ENCODE peak calls at places on chromosomes 5 and 9, in four cellular contexts. P, T, Y and W are unnamed samples.

GRCh38 chr9:119053070-119053469 is 316.2 kb downstream of the BRINP1 start:
- DNase-seq in Y (no peak), T (no peak), P (no peak), W (no peak)

GRCh38 chr9:111804636-111805035 is 9.9 kb upstream of the SHOC1 start:
- DNase-seq in Y (no peak), P (no peak), T (no peak), W (no peak)

GRCh38 chr9:125889122-125889523 is 141.9 kb downstream of the PBX3 start:
- DNase-seq in Y (no peak), T (no peak), P (peak), W (peak)

GRCh38 chr5:342501-343460 is 21.3 kb downstream of the AHRR start:
- DNase-seq in P (no peak), Y (peak), T (no peak), W (no peak)

GRCh38 chr5:129807162-129807814 is 59.4 kb downstream of the MINAR2 start:
- DNase-seq in Y (no peak), T (no peak), P (no peak), W (no peak)

GRCh38 chr5:128538249-128539037 is 398 bp upstream of the FBN2 start:
- DNase-seq in T (peak), Y (no peak), P (peak), W (no peak)

GRCh38 chr5:140840978-140841962 is at the start of gene PCDHA8:
- DNase-seq in Y (no peak), P (no peak), T (no peak), W (no peak)

GRCh38 chr5:132023258-132024116 is 12.0 kb upstream of the ACSL6 start:
- DNase-seq in P (no peak), Y (peak), T (no peak), W (no peak)

GRCh38 chr9:83343366-83343765 is 194.8 kb downstream of the FRMD3 start:
- DNase-seq in Y (no peak), P (no peak), T (no peak), W (no peak)

GRCh38 chr5:181261320-181262085 is 560 bp upstream of the TRIM52 start:
- DNase-seq in T (peak), Y (peak), P (peak), W (peak)

GRCh38 chr5:124952079-124952478 is 205.6 kb upstream of the ZNF608 start:
- DNase-seq in T (no peak), P (no peak), Y (no peak), W (no peak)

GRCh38 chr9:135799261-135799660 is 97.3 kb downstream of the KCNT1 start:
- DNase-seq in T (no peak), Y (no peak), P (no peak), W (no peak)

GRCh38 chr9:77589046-77589795 is 58.9 kb downstream of the GNA14 start:
- DNase-seq in Y (no peak), P (no peak), T (no peak), W (no peak)

GRCh38 chr5:112419596-112420110 is 576 bp upstream of the EPB41L4A start:
- DNase-seq in Y (peak), T (peak), P (peak), W (no peak)

GRCh38 chr5:138179277-138179857 is 455 bp downstream of the KIF20A start:
- DNase-seq in P (no peak), T (peak), Y (no peak), W (no peak)

GRCh38 chr9:7273575-7273974 is 515.8 kb downstream of the KDM4C start:
- DNase-seq in P (peak), Y (no peak), T (peak), W (no peak)

GRCh38 chr9:122923947-122924346 is 7.4 kb downstream of the ZBTB26 start:
- DNase-seq in T (no peak), P (no peak), Y (no peak), W (no peak)

GRCh38 chr5:160089549-160089948 is 29.7 kb downstream of the PWWP2A start:
- DNase-seq in T (no peak), P (no peak), Y (no peak), W (no peak)

GRCh38 chr9:129609486-129610192 is 11.3 kb downstream of the C9orf50 start:
- DNase-seq in T (no peak), Y (no peak), P (peak), W (peak)

GRCh38 chr9:71647094-71647591 is 121.2 kb downstream of the CEMIP2 start:
- DNase-seq in Y (peak), P (no peak), T (peak), W (no peak)

GRCh38 chr5:142296914-142297417 is 27.9 kb downstream of the SPRY4 start:
- DNase-seq in T (no peak), Y (no peak), P (no peak), W (no peak)

GRCh38 chr9:5448461-5448860 is 1.9 kb upstream of the CD274 start:
- DNase-seq in T (no peak), P (no peak), Y (no peak), W (no peak)

GRCh38 chr9:5450360-5451051 is at the start of gene CD274:
- DNase-seq in T (peak), Y (peak), P (peak), W (peak)

GRCh38 chr9:5448016-5448415 is 2.3 kb upstream of the CD274 start:
- DNase-seq in P (no peak), Y (no peak), T (no peak), W (no peak)

GRCh38 chr9:5447337-5447736 is 3.0 kb upstream of the CD274 start:
- DNase-seq in T (no peak), Y (no peak), P (no peak), W (no peak)

DNA sequence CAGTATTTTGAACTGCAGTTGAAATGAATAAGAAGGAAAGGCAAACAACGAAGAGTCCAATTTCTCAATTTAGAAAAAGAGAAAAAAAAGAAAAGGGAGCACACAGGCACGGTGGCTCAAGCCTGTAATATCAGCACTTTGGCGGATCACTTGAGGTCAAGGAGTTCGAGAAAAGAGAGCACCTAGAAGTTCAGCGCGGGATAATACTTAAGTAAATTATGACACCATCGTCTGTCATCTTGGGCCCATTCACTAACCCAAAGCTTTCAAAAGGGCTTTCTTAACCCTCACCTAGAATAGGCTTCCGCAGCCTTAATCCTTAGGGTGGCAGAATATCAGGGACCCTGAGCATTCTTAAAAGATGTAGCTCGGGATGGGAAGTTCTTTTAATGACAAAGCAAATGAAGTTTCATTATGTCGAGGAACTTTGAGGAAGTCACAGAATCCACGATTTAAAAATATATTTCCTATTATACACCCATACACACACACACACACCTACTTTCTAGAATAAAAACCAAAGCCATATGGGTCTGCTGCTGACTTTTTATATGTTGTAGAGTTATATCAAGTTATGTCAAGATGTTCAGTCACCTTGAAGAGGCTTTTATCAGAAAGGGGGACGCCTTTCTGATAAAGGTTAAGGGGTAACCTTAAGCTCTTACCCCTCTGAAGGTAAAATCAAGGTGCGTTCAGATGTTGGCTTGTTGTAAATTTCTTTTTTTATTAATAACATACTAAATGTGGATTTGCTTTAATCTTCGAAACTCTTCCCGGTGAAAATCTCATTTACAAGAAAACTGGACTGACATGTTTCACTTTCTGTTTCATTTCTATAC is 602 bp upstream of the CD274 start:
- DNase-seq in Y (no peak), P (no peak), T (no peak), W (no peak)
- H3K4me3 ChIP-seq in Y (peak), P (peak), T (peak), W (peak)

GRCh38 chr5:55232194-55232984 is 1.0 kb downstream of the CCNO start:
- DNase-seq in Y (no peak), T (no peak), P (peak), W (no peak)

GRCh38 chr5:55231029-55231475 is 2.4 kb downstream of the CCNO start:
- DNase-seq in P (no peak), Y (no peak), T (no peak), W (no peak)

GRCh38 chr5:55231476-55232193 is 1.8 kb downstream of the CCNO start:
- DNase-seq in P (peak), T (no peak), Y (no peak), W (no peak)

GRCh38 chr5:55227738-55228430 is 769 bp upstream of the MCIDAS start:
- DNase-seq in T (no peak), P (no peak), Y (no peak), W (no peak)

DNA sequence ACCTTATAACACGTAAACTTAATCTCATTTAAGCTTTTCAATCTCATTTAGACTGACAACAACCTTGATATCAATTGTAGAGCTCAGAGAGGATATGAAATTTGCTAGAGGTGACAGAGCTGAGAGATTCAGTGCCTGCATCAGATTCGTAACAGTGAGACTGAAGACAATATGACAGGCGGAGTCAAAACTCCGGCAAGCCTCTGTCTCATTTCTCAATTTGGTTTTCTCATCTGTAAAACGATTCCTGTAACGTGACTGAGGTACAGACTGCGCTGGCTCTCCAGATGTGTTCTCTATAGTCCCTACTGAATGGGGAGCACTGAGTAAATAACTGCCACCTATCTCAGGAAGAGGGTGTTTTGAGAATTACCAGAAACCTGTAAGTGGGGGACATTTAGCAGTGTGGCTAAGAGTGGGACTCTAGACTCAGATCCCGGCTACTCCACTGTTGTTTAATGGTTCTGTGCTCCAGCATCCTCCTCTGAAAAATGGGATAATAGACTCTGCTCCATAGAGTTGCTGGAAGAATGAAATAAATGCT is 3.0 kb upstream of the MCIDAS start:
- DNase-seq in T (no peak), P (no peak), Y (no peak), W (no peak)
- H3K4me3 ChIP-seq in T (no peak), P (no peak), Y (no peak), W (no peak)

DNA sequence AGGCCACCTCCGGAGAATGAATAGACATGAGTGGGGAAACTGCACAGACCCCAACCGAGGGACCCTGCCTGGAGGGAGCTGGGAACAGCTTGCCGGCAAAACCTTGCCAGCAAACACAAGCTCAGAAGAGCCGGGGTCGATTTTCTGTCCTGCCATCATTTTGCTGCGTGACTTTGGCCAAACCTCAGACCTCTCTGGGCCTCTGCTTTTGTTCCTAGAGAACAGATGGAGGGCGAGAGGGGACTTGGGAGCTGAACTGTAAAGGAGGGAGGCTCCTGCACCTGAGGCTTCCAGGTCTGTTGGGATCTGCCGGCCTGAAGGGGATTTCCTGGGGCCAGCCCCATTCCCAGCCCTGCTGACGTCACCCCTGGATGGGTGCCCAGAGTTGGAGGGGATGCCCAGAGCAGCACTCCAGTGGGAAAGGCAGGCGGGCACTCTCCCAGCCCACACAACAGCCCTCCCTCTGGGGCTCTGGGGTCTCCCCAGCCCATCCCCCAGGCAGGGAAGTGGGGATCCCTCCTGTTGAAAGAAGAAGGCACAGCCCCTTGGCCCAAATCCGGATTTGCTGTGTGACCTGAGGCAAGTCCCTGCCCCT is 40.4 kb upstream of the SYNPO start:
- DNase-seq in P (no peak), Y (peak), T (peak), W (no peak)
- H3K4me3 ChIP-seq in P (no peak), Y (no peak), T (no peak), W (no peak)

GRCh38 chr9:35179347-35180271 is 17.8 kb downstream of the UNC13B start:
- DNase-seq in Y (no peak), P (no peak), T (no peak), W (no peak)
- H3K4me3 ChIP-seq in Y (no peak), P (no peak), T (no peak), W (no peak)

GRCh38 chr5:173688708-173689107 is 72.3 kb upstream of the BOD1 start:
- DNase-seq in Y (no peak), T (no peak), P (no peak), W (no peak)
- H3K4me3 ChIP-seq in Y (no peak), T (no peak), P (no peak), W (no peak)

DNA sequence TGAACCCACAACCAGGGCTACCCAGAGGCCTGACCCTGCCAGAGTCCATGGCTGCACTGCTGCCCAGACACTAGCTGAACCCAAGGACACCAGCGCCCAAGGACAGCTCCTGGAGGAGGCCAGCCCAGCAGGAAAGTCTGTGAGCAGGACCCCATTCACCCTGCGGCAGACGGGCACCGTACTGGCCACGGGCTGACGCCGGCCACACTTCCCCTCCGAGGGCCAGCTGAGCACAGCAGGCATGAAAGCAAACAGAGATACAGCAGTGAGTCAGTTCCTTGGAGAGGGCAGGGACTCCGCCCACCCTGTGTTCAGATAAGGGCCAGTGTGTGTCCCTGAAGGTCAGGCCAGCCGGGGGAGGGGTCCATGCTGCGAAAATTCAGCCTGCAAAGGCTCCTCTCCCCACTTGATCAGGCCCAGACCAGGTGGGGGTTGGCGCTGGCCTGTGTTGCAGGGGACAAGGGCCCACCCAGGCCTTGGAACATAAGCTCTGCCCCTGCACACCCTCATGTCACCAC is 3.2 kb downstream of the RNF208 start:
- DNase-seq in Y (no peak), P (no peak), T (no peak), W (no peak)
- H3K4me3 ChIP-seq in Y (no peak), P (no peak), T (no peak), W (no peak)

DNA sequence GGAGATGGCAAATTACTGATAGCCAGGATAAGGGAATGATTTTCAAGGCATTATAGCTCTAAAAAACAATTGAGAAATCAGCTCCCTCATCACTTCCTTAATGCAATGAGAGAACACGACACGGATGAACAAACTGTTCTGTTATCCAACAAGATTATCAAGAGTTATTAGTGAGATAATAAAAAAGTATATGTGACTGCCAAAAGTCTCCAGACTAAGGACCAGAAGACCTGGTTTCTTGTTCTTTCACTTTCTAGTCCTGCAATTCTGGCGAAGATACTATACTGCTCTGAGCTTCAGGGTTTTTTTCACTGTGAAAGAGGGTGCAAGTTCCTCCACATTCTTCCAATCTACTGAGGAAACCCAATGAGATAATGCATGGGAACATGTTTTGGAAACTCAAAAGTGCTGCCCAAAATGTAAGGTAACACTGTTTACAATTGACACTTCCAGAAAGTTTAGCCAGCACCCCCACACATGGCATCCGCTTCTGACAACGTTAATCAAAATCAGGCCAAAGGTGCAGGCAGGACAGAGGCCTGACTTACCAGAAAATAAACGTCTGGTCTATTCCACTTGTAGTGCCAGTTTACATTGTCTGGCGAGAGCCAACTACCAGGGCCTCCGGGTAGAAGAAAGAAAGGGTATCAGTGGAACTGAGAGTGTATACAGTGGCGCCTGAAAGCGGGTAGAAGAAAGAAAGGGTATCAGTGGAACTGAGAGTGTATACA is 254.3 kb downstream of the DOCK8 start:
- DNase-seq in T (no peak), P (no peak), Y (no peak), W (no peak)
- H3K4me3 ChIP-seq in T (peak), P (peak), Y (peak), W (peak)

DNA sequence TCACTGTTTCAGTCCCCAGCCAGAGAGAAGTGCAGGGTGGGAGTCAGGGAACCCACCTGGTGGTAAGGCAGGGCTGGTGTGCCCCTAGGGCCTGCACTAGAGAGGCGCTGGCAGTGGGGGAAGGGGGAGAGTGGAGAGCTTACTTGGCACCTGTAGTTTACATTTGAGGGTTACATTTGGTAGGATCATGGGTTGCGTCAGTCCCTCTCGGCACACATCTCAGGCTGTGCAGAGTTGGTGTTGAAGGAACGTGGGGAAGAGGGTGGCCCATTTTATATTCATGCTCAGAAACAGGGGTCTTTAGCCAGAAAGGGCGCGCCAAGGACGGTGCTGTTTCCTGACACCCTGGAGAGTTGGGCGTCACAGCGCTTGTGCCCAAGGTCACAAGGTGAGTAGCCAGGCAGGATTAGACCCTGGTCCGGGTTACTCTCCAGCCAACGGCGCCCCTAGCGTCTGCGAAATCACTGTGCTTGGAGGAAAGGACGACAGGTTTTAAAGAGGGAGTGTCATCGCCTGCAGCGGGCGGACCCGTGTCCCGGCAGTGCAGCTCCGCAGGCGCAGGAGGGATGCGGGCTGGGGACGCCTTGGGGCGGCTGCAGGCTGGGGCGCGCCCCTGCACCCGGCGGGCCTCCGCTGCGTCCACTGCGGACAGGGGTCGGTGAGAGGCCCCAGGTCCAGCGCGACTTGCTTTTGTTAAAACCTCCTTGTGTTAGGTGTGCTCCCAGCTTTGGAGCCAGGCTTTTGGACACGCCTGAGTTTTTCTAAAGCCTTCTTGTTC is 272.6 kb downstream of the FANCC start:
- DNase-seq in T (no peak), Y (no peak), P (no peak), W (no peak)
- H3K4me3 ChIP-seq in T (no peak), Y (peak), P (no peak), W (no peak)

DNA sequence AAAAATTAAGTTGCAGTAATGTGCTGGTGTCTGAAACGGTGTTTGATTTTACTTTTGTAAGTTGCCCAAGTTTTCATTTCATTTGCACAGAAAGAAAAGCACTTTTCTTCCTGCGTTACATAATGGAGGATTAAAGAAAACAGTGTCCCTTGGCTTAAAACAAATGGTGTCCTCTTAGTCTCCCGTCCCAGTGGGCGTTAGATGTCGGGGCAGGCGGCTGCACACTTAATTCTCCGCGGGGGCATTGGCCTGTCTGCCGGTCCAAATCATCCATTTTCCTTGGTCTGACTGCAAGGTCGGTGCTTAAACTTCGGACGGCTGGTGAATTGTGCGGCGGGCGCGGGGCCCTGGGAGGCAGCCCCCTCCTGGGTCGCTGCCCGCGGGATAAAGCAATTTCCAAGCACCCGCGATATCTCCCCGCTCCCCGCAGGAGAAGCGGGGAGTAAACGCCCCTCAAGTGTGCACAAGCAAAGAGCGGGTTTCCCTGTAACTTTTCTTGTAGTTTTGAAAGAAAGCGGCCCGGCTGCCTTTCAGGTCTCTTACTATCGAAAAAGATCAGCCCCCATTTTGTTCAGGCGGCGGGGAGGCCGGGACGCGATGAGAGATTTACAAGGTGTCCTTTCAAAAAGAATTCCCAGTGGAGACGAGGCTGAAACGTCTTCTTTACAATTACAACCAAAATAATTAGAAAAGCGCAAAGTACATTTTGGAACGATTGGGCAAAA is 1.5 kb downstream of the IRX1 start:
- DNase-seq in P (no peak), T (no peak), Y (no peak), W (no peak)
- H3K4me3 ChIP-seq in P (no peak), T (peak), Y (no peak), W (no peak)

GRCh38 chr9:21974230-21974541 is 20.0 kb downstream of the CDKN2A start:
- DNase-seq in T (no peak), P (no peak), Y (no peak), W (no peak)
- H3K4me3 ChIP-seq in T (no peak), P (peak), Y (peak), W (no peak)